ENCODE peak calls at places on chromosomes 16 and 17, in six cellular contexts. H, Q, S, U, G and I are unnamed samples.
A peak's percentile ranks its signal among the peaks of the same experiment; 100 is the strongest.

GRCh38 chr17:83186226-83186625 is 106.8 kb downstream of the METRNL start:
- DNase-seq in Q (no peak), U (peak; percentile 45), G (peak; percentile 31), S (no peak), H (peak; percentile 62), I (no peak)

GRCh38 chr16:20598832-20599469 is 22.8 kb upstream of the ACSM2B start:
- DNase-seq in G (peak; percentile 99), S (no peak), U (no peak), H (no peak), Q (no peak), I (no peak)

GRCh38 chr16:8776193-8776592 is 21.2 kb downstream of the TMEM186 start:
- DNase-seq in U (no peak), Q (no peak), S (no peak), G (no peak), H (no peak), I (no peak)

GRCh38 chr16:2992383-2993081 is 12.3 kb upstream of the PKMYT1 start:
- DNase-seq in Q (no peak), U (no peak), H (no peak), G (no peak), S (no peak), I (no peak)

GRCh38 chr17:73799781-73800627 is 155.8 kb upstream of the SDK2 start:
- DNase-seq in H (no peak), Q (no peak), G (no peak), U (no peak), S (no peak), I (no peak)

GRCh38 chr17:9189870-9190269 is 168.6 kb downstream of the NTN1 start:
- DNase-seq in S (no peak), G (no peak), U (no peak), Q (no peak), H (no peak), I (no peak)

GRCh38 chr16:48299471-48299870 is 52.1 kb upstream of the ABCC11 start:
- DNase-seq in U (no peak), G (no peak), H (no peak), S (no peak), Q (no peak), I (no peak)

GRCh38 chr16:85303354-85303883 is 191.1 kb upstream of the CIBAR2 start:
- DNase-seq in G (peak; percentile 28), U (peak; percentile 95), Q (peak; percentile 88), S (no peak), H (peak; percentile 92), I (peak; percentile 80)

DNA sequence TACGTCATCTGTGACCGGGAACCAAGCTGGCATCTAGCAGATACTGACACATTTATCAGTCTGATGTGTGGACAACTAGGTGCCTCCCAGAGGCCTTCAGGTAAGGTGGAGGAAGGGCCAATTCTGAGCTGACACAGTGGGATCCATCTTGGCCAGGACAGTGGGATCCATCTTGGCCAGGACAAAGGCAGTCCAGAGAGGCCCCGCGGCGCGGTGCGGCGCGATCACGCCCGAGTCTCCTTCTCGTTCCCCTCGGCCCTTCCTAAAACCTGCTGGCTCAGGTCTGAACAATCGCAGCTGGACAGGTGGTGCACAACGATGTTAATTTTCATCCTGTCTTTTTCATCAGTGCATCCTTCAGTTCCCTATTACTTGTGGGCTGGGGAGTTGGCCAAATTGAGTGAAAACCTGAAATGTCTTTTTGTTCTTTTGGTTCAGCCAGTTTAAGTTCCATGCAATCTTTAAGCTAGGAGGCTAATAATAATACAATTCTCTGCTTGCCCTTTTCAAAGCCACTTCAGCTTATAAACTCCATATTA is 486 bp upstream of the WSB1 start:
- DNase-seq in G (no peak), H (peak; percentile 28), S (no peak), Q (no peak), U (no peak), I (no peak)
- TF ChIP-seq TAF1 in G (no peak), H (no peak), S (no peak), Q (no peak), U (no peak), I (no peak)

GRCh38 chr17:51260237-51260959 is at the start of gene UTP18:
- DNase-seq in Q (peak; percentile 84), U (peak; percentile 94), G (peak; percentile 96), S (peak; percentile 89), H (peak; percentile 95), I (peak; percentile 82)
- TF ChIP-seq POLR2A in Q (peak; percentile 71), U (no peak), G (peak; percentile 75), S (peak; percentile 91), H (peak; percentile 82), I (peak; percentile 81)

GRCh38 chr16:31181102-31181830 is 1.3 kb downstream of the FUS start:
- DNase-seq in U (no peak), G (no peak), Q (no peak), H (peak; percentile 44), S (no peak), I (no peak)
- TF ChIP-seq TAF1 in U (no peak), G (no peak), Q (no peak), H (no peak), S (no peak), I (no peak)

DNA sequence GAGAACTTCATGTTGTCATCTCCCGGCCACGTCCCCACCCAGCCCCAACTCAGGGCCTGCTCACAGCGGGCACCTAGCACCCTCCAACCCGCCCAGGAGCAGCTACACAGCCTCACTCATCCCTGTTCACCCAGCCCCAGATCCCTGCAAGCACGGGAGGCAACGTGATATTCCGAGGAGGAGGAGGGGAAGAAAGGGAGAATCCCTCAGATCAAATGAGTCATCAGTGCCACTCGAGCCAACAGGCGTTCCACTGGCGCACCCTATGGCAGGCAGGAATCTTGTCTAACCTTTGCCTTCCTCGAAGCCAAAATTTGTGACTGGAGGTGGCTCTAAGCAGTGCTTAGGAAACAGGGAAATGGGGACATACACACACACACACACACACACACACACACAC is 14.0 kb upstream of the NUBP1 start:
- DNase-seq in U (no peak), S (no peak), H (no peak), Q (no peak), G (no peak), I (no peak)
- TF ChIP-seq POLR2A in U (no peak), S (no peak), H (no peak), Q (no peak), G (no peak), I (no peak)